ENCODE peak calls at places on chromosomes 4 and X, in nine cellular contexts. U, V, T, K, I, M, B, A and L are unnamed samples.

GRCh38 chrX:21747523-21747922 is 10.4 kb downstream of the SMPX start:
- DNase-seq in U (no peak), V (no peak), T (no peak), K (no peak), I (no peak), M (no peak), B (no peak), A (no peak), L (no peak)

GRCh38 chrX:13028871-13029336 is 15.5 kb downstream of the FAM9C start:
- DNase-seq in U (no peak), V (no peak), T (no peak), K (no peak), I (no peak), M (no peak), B (no peak), A (peak; percentile 46), L (no peak)

GRCh38 chr4:158821228-158822009 is 52.6 kb downstream of the FNIP2 start:
- DNase-seq in U (no peak), V (no peak), T (peak; percentile 55), K (no peak), I (peak; percentile 70), M (no peak), B (no peak), A (no peak), L (no peak)

GRCh38 chr4:26862381-26862915 is 1.8 kb downstream of the STIM2 start:
- DNase-seq in U (no peak), V (no peak), T (no peak), K (no peak), I (peak; percentile 5), M (no peak), B (no peak), A (no peak), L (no peak)

GRCh38 chr4:51843309-51844156 is 580 bp downstream of the DCUN1D4 start:
- DNase-seq in U (peak; percentile 35), V (peak; percentile 52), T (peak; percentile 56), K (no peak), I (peak; percentile 82), M (peak; percentile 72), B (no peak), A (no peak), L (no peak)

GRCh38 chr4:11416071-11416766 is 12.5 kb downstream of the HS3ST1 start:
- DNase-seq in U (no peak), V (no peak), T (no peak), K (no peak), I (no peak), M (no peak), B (peak; percentile 49), A (no peak), L (no peak)

GRCh38 chr4:80125252-80126177 is 52.5 kb upstream of the ANTXR2 start:
- DNase-seq in U (no peak), V (no peak), T (peak; percentile 50), K (no peak), I (peak; percentile 70), M (peak; percentile 80), B (no peak), A (no peak), L (no peak)

GRCh38 chrX:16826207-16826606 is 39.9 kb downstream of the TXLNG start:
- DNase-seq in U (no peak), V (no peak), T (peak; percentile 74), K (no peak), I (peak; percentile 52), M (peak; percentile 19), B (peak; percentile 15), A (no peak), L (no peak)

GRCh38 chr4:140115140-140115539 is 38.8 kb downstream of the MAML3 start:
- DNase-seq in U (no peak), V (no peak), T (no peak), K (no peak), I (no peak), M (no peak), B (no peak), A (no peak), L (no peak)

GRCh38 chrX:19810370-19810769 is 77.0 kb downstream of the SH3KBP1 start:
- DNase-seq in U (no peak), V (no peak), T (no peak), K (no peak), I (no peak), M (no peak), B (no peak), A (no peak), L (no peak)